ENCODE peak calls at places on chromosomes 7 and 10, in seven cellular contexts. One of them, this sample, is unnamed.

GRCh38 chr7:7650682-7651206 is 10.2 kb downstream of the UMAD1 start:
- DNase-seq in lung: no peak
- DNase-seq in GM06990: no peak
- DNase-seq in hepatocyte: no peak
- DNase-seq in retinal pigment epithelial cell: no peak
- DNase-seq in NB4: no peak
- DNase-seq in CD4-positive, alpha-beta T cell: no peak
- DNase-seq in this sample: no peak

GRCh38 chr7:44486693-44487092 is 3.8 kb downstream of the NUDCD3 start:
- DNase-seq in CD4-positive, alpha-beta T cell: no peak
- DNase-seq in GM06990: no peak
- DNase-seq in retinal pigment epithelial cell: no peak
- DNase-seq in hepatocyte: peak; percentile 51
- DNase-seq in NB4: peak; percentile 40
- DNase-seq in lung: peak; percentile 34
- DNase-seq in this sample: no peak

GRCh38 chr10:22831586-22831985 is 96.3 kb upstream of the ARMC3 start:
- DNase-seq in retinal pigment epithelial cell: no peak
- DNase-seq in CD4-positive, alpha-beta T cell: no peak
- DNase-seq in GM06990: no peak
- DNase-seq in hepatocyte: no peak
- DNase-seq in NB4: no peak
- DNase-seq in lung: no peak
- DNase-seq in this sample: no peak

GRCh38 chr7:66250711-66251110 is 45.6 kb downstream of the TPST1 start:
- DNase-seq in NB4: peak; percentile 9
- DNase-seq in GM06990: no peak
- DNase-seq in lung: no peak
- DNase-seq in CD4-positive, alpha-beta T cell: no peak
- DNase-seq in retinal pigment epithelial cell: peak; percentile 33
- DNase-seq in hepatocyte: peak; percentile 49
- DNase-seq in this sample: no peak

GRCh38 chr7:17130281-17131059 is 168.0 kb upstream of the AHR start:
- DNase-seq in NB4: no peak
- DNase-seq in CD4-positive, alpha-beta T cell: no peak
- DNase-seq in hepatocyte: peak; percentile 63
- DNase-seq in GM06990: no peak
- DNase-seq in lung: no peak
- DNase-seq in retinal pigment epithelial cell: peak; percentile 68
- DNase-seq in this sample: no peak

GRCh38 chr10:95247200-95247880 is 43.5 kb downstream of the PDLIM1 start:
- DNase-seq in hepatocyte: no peak
- DNase-seq in NB4: no peak
- DNase-seq in retinal pigment epithelial cell: no peak
- DNase-seq in CD4-positive, alpha-beta T cell: no peak
- DNase-seq in GM06990: no peak
- DNase-seq in lung: peak; percentile 11
- DNase-seq in this sample: no peak

GRCh38 chr7:40156988-40157387 is 22.2 kb downstream of the SUGCT start:
- DNase-seq in CD4-positive, alpha-beta T cell: no peak
- DNase-seq in lung: no peak
- DNase-seq in GM06990: no peak
- DNase-seq in hepatocyte: peak; percentile 57
- DNase-seq in NB4: no peak
- DNase-seq in retinal pigment epithelial cell: no peak
- DNase-seq in this sample: no peak

GRCh38 chr10:77111611-77112550 is 525.7 kb downstream of the KCNMA1 start:
- DNase-seq in NB4: peak; percentile 64
- DNase-seq in retinal pigment epithelial cell: no peak
- DNase-seq in lung: no peak
- DNase-seq in CD4-positive, alpha-beta T cell: no peak
- DNase-seq in GM06990: no peak
- DNase-seq in hepatocyte: peak; percentile 73
- DNase-seq in this sample: no peak

GRCh38 chr10:98031440-98031839 is 1.0 kb upstream of the CRTAC1 start:
- DNase-seq in NB4: no peak
- DNase-seq in retinal pigment epithelial cell: no peak
- DNase-seq in CD4-positive, alpha-beta T cell: no peak
- DNase-seq in GM06990: no peak
- DNase-seq in lung: no peak
- DNase-seq in hepatocyte: no peak
- DNase-seq in this sample: no peak

GRCh38 chr7:47609803-47610452 is 28.0 kb upstream of the TNS3 start:
- DNase-seq in retinal pigment epithelial cell: no peak
- DNase-seq in hepatocyte: no peak
- DNase-seq in GM06990: no peak
- DNase-seq in lung: no peak
- DNase-seq in NB4: no peak
- DNase-seq in CD4-positive, alpha-beta T cell: no peak
- DNase-seq in this sample: no peak

GRCh38 chr10:44966129-44966815 is 6.7 kb downstream of the RASSF4 start:
- DNase-seq in lung: no peak
- DNase-seq in CD4-positive, alpha-beta T cell: no peak
- DNase-seq in NB4: no peak
- DNase-seq in retinal pigment epithelial cell: no peak
- DNase-seq in GM06990: no peak
- DNase-seq in hepatocyte: peak; percentile 64
- DNase-seq in this sample: peak; percentile 11

GRCh38 chr10:86580549-86580886 is 58.9 kb upstream of the WAPL start:
- DNase-seq in retinal pigment epithelial cell: no peak
- DNase-seq in GM06990: no peak
- DNase-seq in lung: no peak
- DNase-seq in hepatocyte: no peak
- DNase-seq in NB4: peak; percentile 45
- DNase-seq in CD4-positive, alpha-beta T cell: no peak
- DNase-seq in this sample: no peak

GRCh38 chr10:79353000-79353406 is 5.7 kb downstream of the PPIF start:
- DNase-seq in lung: no peak
- DNase-seq in retinal pigment epithelial cell: no peak
- DNase-seq in hepatocyte: no peak
- DNase-seq in GM06990: no peak
- DNase-seq in NB4: peak; percentile 77
- DNase-seq in CD4-positive, alpha-beta T cell: no peak
- DNase-seq in this sample: no peak

GRCh38 chr10:77428776-77429395 is 208.7 kb downstream of the KCNMA1 start:
- DNase-seq in hepatocyte: peak; percentile 74
- DNase-seq in retinal pigment epithelial cell: no peak
- DNase-seq in lung: peak; percentile 58
- DNase-seq in NB4: peak; percentile 31
- DNase-seq in CD4-positive, alpha-beta T cell: no peak
- DNase-seq in GM06990: no peak
- DNase-seq in this sample: no peak

GRCh38 chr7:68917041-68917651 is 681.1 kb upstream of the AUTS2 start:
- DNase-seq in lung: no peak
- DNase-seq in retinal pigment epithelial cell: no peak
- DNase-seq in hepatocyte: no peak
- DNase-seq in CD4-positive, alpha-beta T cell: no peak
- DNase-seq in GM06990: no peak
- DNase-seq in NB4: no peak
- DNase-seq in this sample: no peak

GRCh38 chr7:54690892-54691291 is 68.1 kb downstream of the SEC61G start:
- DNase-seq in hepatocyte: no peak
- DNase-seq in NB4: no peak
- DNase-seq in CD4-positive, alpha-beta T cell: no peak
- DNase-seq in lung: no peak
- DNase-seq in retinal pigment epithelial cell: no peak
- DNase-seq in GM06990: no peak
- DNase-seq in this sample: no peak

GRCh38 chr10:119750391-119751230 is 24.8 kb downstream of the INPP5F start:
- DNase-seq in lung: peak; percentile 68
- DNase-seq in CD4-positive, alpha-beta T cell: peak; percentile 43
- DNase-seq in hepatocyte: peak; percentile 86
- DNase-seq in retinal pigment epithelial cell: no peak
- DNase-seq in NB4: peak; percentile 79
- DNase-seq in GM06990: peak; percentile 52
- DNase-seq in this sample: peak; percentile 32

GRCh38 chr7:134289423-134289822 is 27.3 kb downstream of the SLC35B4 start:
- DNase-seq in GM06990: no peak
- DNase-seq in hepatocyte: no peak
- DNase-seq in lung: no peak
- DNase-seq in NB4: no peak
- DNase-seq in retinal pigment epithelial cell: no peak
- DNase-seq in CD4-positive, alpha-beta T cell: no peak
- DNase-seq in this sample: no peak

GRCh38 chr7:158450476-158451124 is 137.0 kb downstream of the PTPRN2 start:
- DNase-seq in CD4-positive, alpha-beta T cell: no peak
- DNase-seq in lung: no peak
- DNase-seq in hepatocyte: no peak
- DNase-seq in retinal pigment epithelial cell: no peak
- DNase-seq in GM06990: no peak
- DNase-seq in NB4: no peak
- DNase-seq in this sample: no peak

GRCh38 chr10:69065406-69066361 is 22.2 kb upstream of the SRGN start:
- DNase-seq in hepatocyte: no peak
- DNase-seq in lung: no peak
- DNase-seq in NB4: peak; percentile 96
- DNase-seq in GM06990: peak; percentile 73
- DNase-seq in retinal pigment epithelial cell: no peak
- DNase-seq in CD4-positive, alpha-beta T cell: no peak
- DNase-seq in this sample: no peak

GRCh38 chr7:2440608-2441245 is 35.5 kb downstream of the GRIFIN start:
- DNase-seq in GM06990: no peak
- DNase-seq in lung: peak; percentile 76
- DNase-seq in retinal pigment epithelial cell: no peak
- DNase-seq in hepatocyte: peak; percentile 82
- DNase-seq in NB4: no peak
- DNase-seq in CD4-positive, alpha-beta T cell: no peak
- DNase-seq in this sample: no peak

GRCh38 chr10:28774051-28774995 is 97.0 kb downstream of the BAMBI start:
- DNase-seq in lung: no peak
- DNase-seq in retinal pigment epithelial cell: no peak
- DNase-seq in NB4: no peak
- DNase-seq in GM06990: no peak
- DNase-seq in hepatocyte: no peak
- DNase-seq in CD4-positive, alpha-beta T cell: no peak
- DNase-seq in this sample: no peak

DNA sequence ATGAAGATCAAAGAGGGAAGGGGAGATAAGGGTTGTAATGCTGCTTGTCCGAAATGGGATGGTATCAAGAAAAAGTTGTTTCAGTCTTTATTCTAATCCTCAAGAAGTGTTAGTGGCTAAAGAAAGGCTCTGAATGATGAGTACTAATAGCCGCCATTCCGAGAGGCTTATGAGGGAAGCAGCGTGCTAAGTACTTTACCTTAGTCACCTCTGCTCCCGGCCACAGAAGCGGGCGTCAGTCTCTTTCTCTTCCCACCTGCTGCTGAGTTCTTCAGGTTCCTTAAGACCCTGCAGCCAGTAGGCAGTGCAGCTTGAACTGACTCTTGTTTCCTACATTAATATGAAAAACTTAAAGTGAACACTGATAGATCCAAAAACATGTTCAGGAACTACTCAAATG is 73.1 kb downstream of the EEPD1 start:
- DNase-seq in retinal pigment epithelial cell: no peak
- DNase-seq in hepatocyte: no peak
- DNase-seq in lung: no peak
- DNase-seq in GM06990: no peak
- DNase-seq in CD4-positive, alpha-beta T cell: no peak
- DNase-seq in NB4: no peak
- DNase-seq in this sample: no peak
- TF ChIP-seq CTCF in retinal pigment epithelial cell: no peak
- TF ChIP-seq CTCF in hepatocyte: no peak
- TF ChIP-seq CTCF in lung: no peak
- TF ChIP-seq CTCF in GM06990: no peak
- TF ChIP-seq CTCF in CD4-positive, alpha-beta T cell: no peak
- TF ChIP-seq CTCF in NB4: no peak
- TF ChIP-seq CTCF in this sample: no peak

GRCh38 chr7:127578711-127579275 is 6.6 kb downstream of the GCC1 start:
- DNase-seq in lung: no peak
- DNase-seq in GM06990: no peak
- DNase-seq in NB4: no peak
- DNase-seq in hepatocyte: no peak
- DNase-seq in CD4-positive, alpha-beta T cell: no peak
- DNase-seq in retinal pigment epithelial cell: no peak
- DNase-seq in this sample: no peak

GRCh38 chr7:127582361-127582760 is 3.0 kb downstream of the GCC1 start:
- DNase-seq in CD4-positive, alpha-beta T cell: no peak
- DNase-seq in lung: no peak
- DNase-seq in retinal pigment epithelial cell: no peak
- DNase-seq in hepatocyte: no peak
- DNase-seq in GM06990: no peak
- DNase-seq in NB4: no peak
- DNase-seq in this sample: no peak

GRCh38 chr7:127580612-127581011 is 4.8 kb downstream of the GCC1 start:
- DNase-seq in CD4-positive, alpha-beta T cell: no peak
- DNase-seq in GM06990: no peak
- DNase-seq in lung: no peak
- DNase-seq in hepatocyte: no peak
- DNase-seq in NB4: no peak
- DNase-seq in retinal pigment epithelial cell: no peak
- DNase-seq in this sample: no peak

GRCh38 chr7:127581716-127582115 is 3.7 kb downstream of the GCC1 start:
- DNase-seq in CD4-positive, alpha-beta T cell: no peak
- DNase-seq in retinal pigment epithelial cell: no peak
- DNase-seq in lung: no peak
- DNase-seq in NB4: no peak
- DNase-seq in GM06990: no peak
- DNase-seq in hepatocyte: no peak
- DNase-seq in this sample: no peak

GRCh38 chr7:127578036-127578684 is 7.2 kb downstream of the GCC1 start:
- DNase-seq in GM06990: no peak
- DNase-seq in lung: no peak
- DNase-seq in NB4: peak; percentile 32
- DNase-seq in hepatocyte: no peak
- DNase-seq in retinal pigment epithelial cell: no peak
- DNase-seq in CD4-positive, alpha-beta T cell: no peak
- DNase-seq in this sample: no peak
- TF ChIP-seq CTCF in GM06990: peak; percentile 11
- TF ChIP-seq CTCF in lung: no peak
- TF ChIP-seq CTCF in NB4: peak; percentile 62
- TF ChIP-seq CTCF in hepatocyte: peak; percentile 11
- TF ChIP-seq CTCF in retinal pigment epithelial cell: peak; percentile 39
- TF ChIP-seq CTCF in CD4-positive, alpha-beta T cell: no peak
- TF ChIP-seq CTCF in this sample: no peak

DNA sequence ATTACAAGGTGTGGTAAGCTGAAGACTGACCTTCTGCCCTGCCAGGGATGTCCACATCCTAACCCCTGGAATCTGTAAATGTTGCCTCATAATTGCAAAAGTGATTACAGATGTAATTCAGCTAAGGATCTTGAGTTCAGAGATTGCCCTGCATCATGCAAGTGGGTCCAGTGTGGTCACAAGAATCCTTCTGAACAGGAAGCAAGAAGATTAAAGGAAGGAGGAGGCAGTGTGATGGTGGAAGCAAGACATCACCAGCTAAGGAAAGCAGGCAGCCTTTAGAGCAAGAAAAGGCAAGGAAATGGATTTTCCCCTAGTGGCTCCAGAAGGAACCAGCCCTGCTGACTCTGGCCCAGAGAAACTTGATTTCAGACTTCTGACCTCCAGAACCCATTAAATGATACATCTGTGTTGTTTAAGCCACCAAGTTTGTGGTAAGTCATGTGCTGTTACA is 78.1 kb downstream of the USP6NL start:
- DNase-seq in CD4-positive, alpha-beta T cell: no peak
- DNase-seq in NB4: peak; percentile 7
- DNase-seq in retinal pigment epithelial cell: no peak
- DNase-seq in lung: no peak
- DNase-seq in hepatocyte: peak; percentile 24
- DNase-seq in GM06990: no peak
- DNase-seq in this sample: no peak
- TF ChIP-seq CTCF in CD4-positive, alpha-beta T cell: no peak
- TF ChIP-seq CTCF in NB4: no peak
- TF ChIP-seq CTCF in retinal pigment epithelial cell: peak; percentile 46
- TF ChIP-seq CTCF in lung: no peak
- TF ChIP-seq CTCF in hepatocyte: peak; percentile 15
- TF ChIP-seq CTCF in GM06990: peak; percentile 11
- TF ChIP-seq CTCF in this sample: no peak

GRCh38 chr10:54063514-54063913 is 737.5 kb downstream of the PCDH15 start:
- DNase-seq in GM06990: no peak
- DNase-seq in NB4: no peak
- DNase-seq in CD4-positive, alpha-beta T cell: no peak
- DNase-seq in hepatocyte: no peak
- DNase-seq in retinal pigment epithelial cell: no peak
- DNase-seq in lung: no peak
- DNase-seq in this sample: no peak
- TF ChIP-seq CTCF in GM06990: no peak
- TF ChIP-seq CTCF in NB4: no peak
- TF ChIP-seq CTCF in CD4-positive, alpha-beta T cell: no peak
- TF ChIP-seq CTCF in hepatocyte: no peak
- TF ChIP-seq CTCF in retinal pigment epithelial cell: no peak
- TF ChIP-seq CTCF in lung: no peak
- TF ChIP-seq CTCF in this sample: no peak